ENCODE peak calls at places on chromosome 10, in four cellular contexts. One of them, this sample, is unnamed.

GRCh38 chr10:75408911-75409885 is 7.6 kb upstream of the ZNF503 start:
- DNase-seq in RWPE1: peak; percentile 87
- DNase-seq in M059J: peak; percentile 48
- DNase-seq in activated T-helper 1 cell treated with anti-CD3 and anti-CD28 coated beads, Interleukin-2, amount 50 U/mL, for 16 hours: no peak
- DNase-seq in this sample: peak; percentile 89

GRCh38 chr10:110755781-110756180 is 111.6 kb downstream of the RBM20 start:
- DNase-seq in RWPE1: no peak
- DNase-seq in M059J: no peak
- DNase-seq in activated T-helper 1 cell treated with anti-CD3 and anti-CD28 coated beads, Interleukin-2, amount 50 U/mL, for 16 hours: no peak
- DNase-seq in this sample: no peak

GRCh38 chr10:131081386-131081785 is 230.1 kb downstream of the TCERG1L start:
- DNase-seq in RWPE1: no peak
- DNase-seq in M059J: no peak
- DNase-seq in activated T-helper 1 cell treated with anti-CD3 and anti-CD28 coated beads, Interleukin-2, amount 50 U/mL, for 16 hours: no peak
- DNase-seq in this sample: no peak

GRCh38 chr10:7937315-7937945 is 117.1 kb upstream of the GATA3 start:
- DNase-seq in RWPE1: peak; percentile 76
- DNase-seq in M059J: no peak
- DNase-seq in activated T-helper 1 cell treated with anti-CD3 and anti-CD28 coated beads, Interleukin-2, amount 50 U/mL, for 16 hours: no peak
- DNase-seq in this sample: no peak

GRCh38 chr10:22321831-22322662 is 1.1 kb downstream of the BMI1 start:
- DNase-seq in RWPE1: no peak
- DNase-seq in M059J: no peak
- DNase-seq in activated T-helper 1 cell treated with anti-CD3 and anti-CD28 coated beads, Interleukin-2, amount 50 U/mL, for 16 hours: no peak
- DNase-seq in this sample: peak; percentile 6

GRCh38 chr10:127872011-127872741 is 20.6 kb downstream of the CLRN3 start:
- DNase-seq in RWPE1: no peak
- DNase-seq in M059J: no peak
- DNase-seq in activated T-helper 1 cell treated with anti-CD3 and anti-CD28 coated beads, Interleukin-2, amount 50 U/mL, for 16 hours: no peak
- DNase-seq in this sample: no peak

GRCh38 chr10:3825862-3826351 is 40.9 kb upstream of the KLF6 start:
- DNase-seq in RWPE1: no peak
- DNase-seq in M059J: peak; percentile 74
- DNase-seq in activated T-helper 1 cell treated with anti-CD3 and anti-CD28 coated beads, Interleukin-2, amount 50 U/mL, for 16 hours: no peak
- DNase-seq in this sample: no peak

GRCh38 chr10:3853016-3853415 is 68.0 kb upstream of the KLF6 start:
- DNase-seq in RWPE1: no peak
- DNase-seq in M059J: no peak
- DNase-seq in activated T-helper 1 cell treated with anti-CD3 and anti-CD28 coated beads, Interleukin-2, amount 50 U/mL, for 16 hours: no peak
- DNase-seq in this sample: no peak

GRCh38 chr10:51892965-51893658 is 193.7 kb upstream of the CSTF2T start:
- DNase-seq in RWPE1: no peak
- DNase-seq in M059J: peak; percentile 20
- DNase-seq in activated T-helper 1 cell treated with anti-CD3 and anti-CD28 coated beads, Interleukin-2, amount 50 U/mL, for 16 hours: no peak
- DNase-seq in this sample: peak; percentile 24

GRCh38 chr10:82192665-82193064 is 317.7 kb downstream of the NRG3 start:
- DNase-seq in RWPE1: no peak
- DNase-seq in M059J: no peak
- DNase-seq in activated T-helper 1 cell treated with anti-CD3 and anti-CD28 coated beads, Interleukin-2, amount 50 U/mL, for 16 hours: no peak
- DNase-seq in this sample: no peak

GRCh38 chr10:96292971-96293909 is 11.0 kb upstream of the DNTT start:
- DNase-seq in RWPE1: peak; percentile 77
- DNase-seq in M059J: peak; percentile 27
- DNase-seq in activated T-helper 1 cell treated with anti-CD3 and anti-CD28 coated beads, Interleukin-2, amount 50 U/mL, for 16 hours: no peak
- DNase-seq in this sample: no peak

GRCh38 chr10:49610015-49610734 is at the start of gene SLC18A3:
- DNase-seq in RWPE1: no peak
- DNase-seq in M059J: no peak
- DNase-seq in activated T-helper 1 cell treated with anti-CD3 and anti-CD28 coated beads, Interleukin-2, amount 50 U/mL, for 16 hours: no peak
- DNase-seq in this sample: no peak